ENCODE peak calls at places on chromosome 11, in eight cellular contexts. B is progenitor cell of endocrine pancreas; E is stimulated activated CD4-positive, alpha-beta T cell treated with anti-CD3 and anti-CD28 coated beads, Interleukin-1b, Interleukin-23, amount 100 ng/mL, for 1 hour; N is activated T-helper 1 cell treated with anti-CD3 and anti-CD28 coated beads, Interleukin-2, amount 50 U/mL, for 16 hours; U is AG08395; K is cardiac fibroblast; F is fibroblast of villous mesenchyme; Z is WTC11. W is an unnamed sample.

GRCh38 chr11:133790995-133791394 is 54.3 kb downstream of the SPATA19 start:
- DNase-seq in B (no peak), E (no peak), N (no peak), U (no peak), K (no peak), F (no peak), Z (no peak), W (no peak)

GRCh38 chr11:75140269-75141138 is 10.4 kb upstream of the SLCO2B1 start:
- DNase-seq in B (peak; percentile 72), E (peak; percentile 48), N (peak; percentile 62), U (peak; percentile 66), K (peak; percentile 47), F (peak; percentile 27), Z (peak; percentile 86), W (peak; percentile 90)

GRCh38 chr11:3939211-3939610 is 83.7 kb downstream of the STIM1 start:
- DNase-seq in B (no peak), E (no peak), N (no peak), U (peak; percentile 70), K (peak; percentile 84), F (peak; percentile 90), Z (no peak), W (no peak)

GRCh38 chr11:129278586-129279319 is 86.6 kb upstream of the ARHGAP32 start:
- DNase-seq in B (peak; percentile 24), E (no peak), N (no peak), U (peak; percentile 35), K (no peak), F (peak; percentile 20), Z (peak; percentile 31), W (no peak)

GRCh38 chr11:112852141-112852853 is 108.9 kb upstream of the NCAM1 start:
- DNase-seq in B (no peak), E (no peak), N (no peak), U (peak; percentile 56), K (peak; percentile 34), F (no peak), Z (no peak), W (no peak)

GRCh38 chr11:69642913-69643632 is 2.1 kb downstream of the CCND1 start:
- DNase-seq in B (peak; percentile 74), E (peak; percentile 45), N (peak; percentile 72), U (peak; percentile 65), K (peak; percentile 75), F (peak; percentile 81), Z (peak; percentile 77), W (peak; percentile 76)

GRCh38 chr11:4665424-4665823 is 21.6 kb downstream of the OR51E1 start:
- DNase-seq in B (no peak), E (no peak), N (no peak), U (no peak), K (peak; percentile 30), F (no peak), Z (no peak), W (no peak)

GRCh38 chr11:34263462-34264186 is 94.2 kb downstream of the ABTB2 start:
- DNase-seq in B (no peak), E (no peak), N (no peak), U (peak; percentile 63), K (peak; percentile 79), F (peak; percentile 82), Z (no peak), W (peak; percentile 75)

GRCh38 chr11:76666408-76666807 is 4.1 kb downstream of the LRRC32 start:
- DNase-seq in B (no peak), E (no peak), N (no peak), U (peak; percentile 57), K (peak; percentile 69), F (peak; percentile 48), Z (no peak), W (no peak)

W was measured in Peyer's patch.